ENCODE peak calls at places on chromosomes 3 and 15, in eight cellular contexts. One of them, this sample, is unnamed. For H3K4me1, the result is how much of the 10 kb centered on the place peaks cover.

GRCh38 chr3:193732391-193732790 is 139.4 kb downstream of the OPA1 start:
- DNase-seq in fibroblast of lung: peak
- DNase-seq in left ventricle myocardium inferior: no peak
- DNase-seq in colonic mucosa: no peak
- DNase-seq in hepatocyte: peak
- DNase-seq in left lung: no peak
- DNase-seq in A549: peak
- DNase-seq in HCT116: peak
- DNase-seq in this sample: no peak

GRCh38 chr3:105448338-105448982 is 81.8 kb downstream of the ALCAM start:
- DNase-seq in HCT116: no peak
- DNase-seq in A549: no peak
- DNase-seq in left lung: no peak
- DNase-seq in fibroblast of lung: peak
- DNase-seq in hepatocyte: peak
- DNase-seq in colonic mucosa: no peak
- DNase-seq in left ventricle myocardium inferior: no peak
- DNase-seq in this sample: no peak

GRCh38 chr3:29757054-29757777 is 476.3 kb downstream of the RBMS3 start:
- DNase-seq in left ventricle myocardium inferior: no peak
- DNase-seq in left lung: no peak
- DNase-seq in fibroblast of lung: no peak
- DNase-seq in HCT116: no peak
- DNase-seq in hepatocyte: peak
- DNase-seq in colonic mucosa: no peak
- DNase-seq in A549: no peak
- DNase-seq in this sample: no peak

GRCh38 chr15:57890351-57890750 is 175.2 kb downstream of the ALDH1A2 start:
- DNase-seq in left ventricle myocardium inferior: no peak
- DNase-seq in colonic mucosa: no peak
- DNase-seq in left lung: no peak
- DNase-seq in hepatocyte: no peak
- DNase-seq in fibroblast of lung: no peak
- DNase-seq in A549: no peak
- DNase-seq in HCT116: no peak
- DNase-seq in this sample: no peak

GRCh38 chr3:149603126-149604074 is 54.4 kb downstream of the WWTR1 start:
- DNase-seq in fibroblast of lung: peak
- DNase-seq in HCT116: no peak
- DNase-seq in A549: peak
- DNase-seq in left lung: no peak
- DNase-seq in left ventricle myocardium inferior: no peak
- DNase-seq in colonic mucosa: no peak
- DNase-seq in hepatocyte: no peak
- DNase-seq in this sample: no peak

GRCh38 chr3:156307704-156308103 is 187.3 kb downstream of the KCNAB1 start:
- DNase-seq in left ventricle myocardium inferior: peak
- DNase-seq in hepatocyte: no peak
- DNase-seq in colonic mucosa: peak
- DNase-seq in A549: no peak
- DNase-seq in HCT116: no peak
- DNase-seq in left lung: peak
- DNase-seq in fibroblast of lung: peak
- DNase-seq in this sample: no peak

GRCh38 chr15:66514586-66514985 is 9.5 kb downstream of the ZWILCH start:
- DNase-seq in colonic mucosa: no peak
- DNase-seq in left ventricle myocardium inferior: no peak
- DNase-seq in left lung: no peak
- DNase-seq in HCT116: no peak
- DNase-seq in fibroblast of lung: no peak
- DNase-seq in A549: no peak
- DNase-seq in hepatocyte: no peak
- DNase-seq in this sample: no peak

GRCh38 chr15:59169337-59169736 is 37.3 kb upstream of the LDHAL6B start:
- DNase-seq in left lung: no peak
- DNase-seq in HCT116: no peak
- DNase-seq in left ventricle myocardium inferior: no peak
- DNase-seq in colonic mucosa: no peak
- DNase-seq in hepatocyte: peak
- DNase-seq in fibroblast of lung: peak
- DNase-seq in A549: no peak
- DNase-seq in this sample: no peak

GRCh38 chr3:86547697-86548096 is 443.3 kb downstream of the VGLL3 start:
- DNase-seq in HCT116: no peak
- DNase-seq in fibroblast of lung: no peak
- DNase-seq in A549: no peak
- DNase-seq in hepatocyte: no peak
- DNase-seq in colonic mucosa: no peak
- DNase-seq in left ventricle myocardium inferior: no peak
- DNase-seq in left lung: no peak
- DNase-seq in this sample: no peak

GRCh38 chr15:85581495-85581894 is 201.1 kb downstream of the AKAP13 start:
- DNase-seq in fibroblast of lung: no peak
- DNase-seq in left ventricle myocardium inferior: peak
- DNase-seq in HCT116: no peak
- DNase-seq in colonic mucosa: peak
- DNase-seq in hepatocyte: no peak
- DNase-seq in left lung: peak
- DNase-seq in A549: no peak
- DNase-seq in this sample: peak

GRCh38 chr15:70409388-70409787 is 311.7 kb upstream of the TLE3 start:
- DNase-seq in left lung: no peak
- DNase-seq in HCT116: no peak
- DNase-seq in fibroblast of lung: no peak
- DNase-seq in left ventricle myocardium inferior: no peak
- DNase-seq in colonic mucosa: no peak
- DNase-seq in A549: no peak
- DNase-seq in hepatocyte: no peak
- DNase-seq in this sample: no peak

GRCh38 chr3:49804141-49805041 is 1.3 kb downstream of the INKA1 start:
- DNase-seq in hepatocyte: no peak
- DNase-seq in fibroblast of lung: no peak
- DNase-seq in A549: no peak
- DNase-seq in colonic mucosa: no peak
- DNase-seq in left ventricle myocardium inferior: peak
- DNase-seq in left lung: no peak
- DNase-seq in HCT116: no peak
- DNase-seq in this sample: no peak

GRCh38 chr3:12993022-12993622 is 80.1 kb downstream of the IQSEC1 start:
- DNase-seq in fibroblast of lung: no peak
- DNase-seq in colonic mucosa: peak
- DNase-seq in A549: no peak
- DNase-seq in hepatocyte: peak
- DNase-seq in HCT116: no peak
- DNase-seq in left lung: no peak
- DNase-seq in left ventricle myocardium inferior: peak
- DNase-seq in this sample: no peak

GRCh38 chr15:31133890-31134289 is 32.4 kb upstream of the TRPM1 start:
- DNase-seq in hepatocyte: no peak
- DNase-seq in colonic mucosa: no peak
- DNase-seq in HCT116: no peak
- DNase-seq in left ventricle myocardium inferior: no peak
- DNase-seq in left lung: no peak
- DNase-seq in A549: no peak
- DNase-seq in fibroblast of lung: no peak
- DNase-seq in this sample: no peak

GRCh38 chr3:51706788-51707731 is at the start of gene GRM2:
- DNase-seq in left ventricle myocardium inferior: peak
- DNase-seq in hepatocyte: peak
- DNase-seq in HCT116: no peak
- DNase-seq in fibroblast of lung: peak
- DNase-seq in left lung: peak
- DNase-seq in A549: no peak
- DNase-seq in colonic mucosa: peak
- DNase-seq in this sample: no peak

GRCh38 chr3:125515421-125515820 is 4.6 kb downstream of the SNX4 start:
- DNase-seq in fibroblast of lung: no peak
- DNase-seq in left ventricle myocardium inferior: no peak
- DNase-seq in A549: no peak
- DNase-seq in colonic mucosa: no peak
- DNase-seq in left lung: no peak
- DNase-seq in HCT116: no peak
- DNase-seq in hepatocyte: no peak
- DNase-seq in this sample: no peak

GRCh38 chr3:188734395-188734794 is 437.4 kb upstream of the TPRG1 start:
- DNase-seq in A549: no peak
- DNase-seq in HCT116: no peak
- DNase-seq in hepatocyte: no peak
- DNase-seq in colonic mucosa: peak
- DNase-seq in left lung: no peak
- DNase-seq in left ventricle myocardium inferior: no peak
- DNase-seq in fibroblast of lung: no peak
- DNase-seq in this sample: no peak

GRCh38 chr3:19147905-19148767 is at the start of gene KCNH8:
- DNase-seq in HCT116: no peak
- DNase-seq in hepatocyte: peak
- DNase-seq in left lung: no peak
- DNase-seq in colonic mucosa: peak
- DNase-seq in fibroblast of lung: no peak
- DNase-seq in A549: no peak
- DNase-seq in left ventricle myocardium inferior: no peak
- DNase-seq in this sample: no peak

GRCh38 chr15:25058080-25058785 is 103.4 kb downstream of the SNRPN start:
- DNase-seq in left ventricle myocardium inferior: no peak
- DNase-seq in left lung: no peak
- DNase-seq in hepatocyte: no peak
- DNase-seq in fibroblast of lung: no peak
- DNase-seq in A549: no peak
- DNase-seq in colonic mucosa: no peak
- DNase-seq in HCT116: no peak
- DNase-seq in this sample: peak

GRCh38 chr15:64501396-64501716 is 41.0 kb downstream of the ZNF609 start:
- DNase-seq in left lung: no peak
- DNase-seq in fibroblast of lung: no peak
- DNase-seq in colonic mucosa: no peak
- DNase-seq in A549: no peak
- DNase-seq in left ventricle myocardium inferior: no peak
- DNase-seq in hepatocyte: no peak
- DNase-seq in HCT116: no peak
- DNase-seq in this sample: no peak

GRCh38 chr3:161523916-161524315 is 27.3 kb downstream of the OTOL1 start:
- DNase-seq in A549: no peak
- DNase-seq in HCT116: no peak
- DNase-seq in left ventricle myocardium inferior: no peak
- DNase-seq in hepatocyte: no peak
- DNase-seq in fibroblast of lung: no peak
- DNase-seq in colonic mucosa: no peak
- DNase-seq in left lung: no peak
- DNase-seq in this sample: no peak

GRCh38 chr3:176275113-176275512 is 922.2 kb downstream of the TBL1XR1 start:
- DNase-seq in A549: no peak
- DNase-seq in colonic mucosa: no peak
- DNase-seq in hepatocyte: no peak
- DNase-seq in left ventricle myocardium inferior: no peak
- DNase-seq in left lung: no peak
- DNase-seq in fibroblast of lung: no peak
- DNase-seq in HCT116: no peak
- DNase-seq in this sample: no peak

GRCh38 chr3:124845406-124845805 is 41.8 kb downstream of the ITGB5 start:
- DNase-seq in hepatocyte: peak
- DNase-seq in A549: peak
- DNase-seq in HCT116: no peak
- DNase-seq in left ventricle myocardium inferior: peak
- DNase-seq in colonic mucosa: peak
- DNase-seq in left lung: no peak
- DNase-seq in fibroblast of lung: peak
- DNase-seq in this sample: no peak

GRCh38 chr15:39230917-39231285 is 350.0 kb upstream of the THBS1 start:
- DNase-seq in colonic mucosa: no peak
- DNase-seq in left ventricle myocardium inferior: no peak
- DNase-seq in A549: no peak
- DNase-seq in left lung: no peak
- DNase-seq in HCT116: no peak
- DNase-seq in fibroblast of lung: no peak
- DNase-seq in hepatocyte: no peak
- DNase-seq in this sample: no peak
- TF ChIP-seq CTCF in colonic mucosa: no peak
- TF ChIP-seq CTCF in left ventricle myocardium inferior: no peak
- TF ChIP-seq CTCF in A549: no peak
- TF ChIP-seq CTCF in left lung: no peak
- TF ChIP-seq CTCF in HCT116: no peak
- TF ChIP-seq CTCF in fibroblast of lung: no peak
- TF ChIP-seq CTCF in hepatocyte: no peak
- TF ChIP-seq CTCF in this sample: no peak

GRCh38 chr3:57757642-57758297 is 1.7 kb downstream of the SLMAP start:
- DNase-seq in A549: peak
- DNase-seq in fibroblast of lung: peak
- DNase-seq in left ventricle myocardium inferior: no peak
- DNase-seq in left lung: no peak
- DNase-seq in hepatocyte: peak
- DNase-seq in colonic mucosa: peak
- DNase-seq in HCT116: no peak
- DNase-seq in this sample: no peak
- H3K4me1 ChIP-seq in A549: under half
- H3K4me1 ChIP-seq in fibroblast of lung: under half
- H3K4me1 ChIP-seq in left ventricle myocardium inferior: half or more
- H3K4me1 ChIP-seq in left lung: half or more
- H3K4me1 ChIP-seq in hepatocyte: under half
- H3K4me1 ChIP-seq in colonic mucosa: under half
- H3K4me1 ChIP-seq in HCT116: under half
- H3K4me1 ChIP-seq in this sample: under half

DNA sequence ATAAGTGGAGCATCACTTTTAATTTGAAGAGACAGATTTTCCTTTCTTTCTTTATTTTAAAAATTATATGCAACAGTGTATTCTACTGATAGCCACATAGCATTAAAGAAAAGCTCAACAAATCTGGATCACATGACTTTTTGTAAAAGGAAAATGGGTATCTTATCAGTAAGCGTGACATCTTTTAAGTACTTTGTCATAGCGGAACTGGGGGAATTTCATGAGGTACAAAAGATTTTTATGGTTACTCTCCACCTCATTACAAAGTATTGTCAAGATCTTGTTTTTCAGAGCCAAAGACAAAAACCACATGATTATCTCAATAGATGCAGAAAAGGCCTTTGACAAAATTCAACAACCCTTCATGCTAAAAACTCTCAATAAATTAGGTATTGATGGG is 219.6 kb upstream of the ZPLD1 start:
- DNase-seq in HCT116: no peak
- DNase-seq in left ventricle myocardium inferior: no peak
- DNase-seq in hepatocyte: no peak
- DNase-seq in colonic mucosa: no peak
- DNase-seq in left lung: no peak
- DNase-seq in A549: no peak
- DNase-seq in fibroblast of lung: no peak
- DNase-seq in this sample: no peak
- TF ChIP-seq CTCF in HCT116: no peak
- TF ChIP-seq CTCF in left ventricle myocardium inferior: no peak
- TF ChIP-seq CTCF in hepatocyte: no peak
- TF ChIP-seq CTCF in colonic mucosa: no peak
- TF ChIP-seq CTCF in left lung: no peak
- TF ChIP-seq CTCF in A549: no peak
- TF ChIP-seq CTCF in fibroblast of lung: no peak
- TF ChIP-seq CTCF in this sample: no peak

GRCh38 chr3:152197937-152198336 is 70.8 kb upstream of the MBNL1 start:
- DNase-seq in fibroblast of lung: no peak
- DNase-seq in A549: no peak
- DNase-seq in left ventricle myocardium inferior: no peak
- DNase-seq in colonic mucosa: no peak
- DNase-seq in hepatocyte: no peak
- DNase-seq in HCT116: no peak
- DNase-seq in left lung: no peak
- DNase-seq in this sample: no peak
- H3K4me1 ChIP-seq in fibroblast of lung: under half
- H3K4me1 ChIP-seq in A549: under half
- H3K4me1 ChIP-seq in left ventricle myocardium inferior: under half
- H3K4me1 ChIP-seq in colonic mucosa: under half
- H3K4me1 ChIP-seq in hepatocyte: under half
- H3K4me1 ChIP-seq in HCT116: under half
- H3K4me1 ChIP-seq in left lung: half or more
- H3K4me1 ChIP-seq in this sample: half or more

This sample was measured in CD8-positive, alpha-beta T cell.